ENCODE peak calls at places on chromosomes 7 and 10, in five cellular contexts. B is neural progenitor cell; O is BJ; P is activated CD4-positive, alpha-beta T cell treated with anti-CD3 and anti-CD28 coated beads, Interleukin-2, amount 50 U/mL, for 48 hours; X is NCI-H748 treated with DMSO at 0.1 percent for 48 hours. M is an unnamed sample.

GRCh38 chr10:49539320-49539885 is 482 bp upstream of the ERCC6 start:
- DNase-seq in O (no peak), P (peak; percentile 32), X (no peak), B (peak; percentile 34), M (no peak)

GRCh38 chr7:139339698-139340036 is 1.5 kb upstream of the FMC1 start:
- DNase-seq in O (no peak), P (no peak), X (no peak), B (no peak), M (no peak)

GRCh38 chr7:1555813-1556540 is at the start of gene TMEM184A:
- DNase-seq in B (peak; percentile 69), O (no peak), P (peak; percentile 58), X (peak; percentile 44), M (no peak)

GRCh38 chr10:93503075-93503474 is 6.7 kb downstream of the CEP55 start:
- DNase-seq in P (no peak), O (no peak), B (no peak), X (no peak), M (no peak)

GRCh38 chr10:46544989-46545791 is 11.3 kb downstream of the GPRIN2 start:
- DNase-seq in P (peak; percentile 14), B (peak; percentile 49), X (no peak), O (no peak), M (no peak)

GRCh38 chr10:17409170-17409733 is 45.1 kb downstream of the ST8SIA6 start:
- DNase-seq in O (no peak), B (no peak), P (no peak), X (no peak), M (no peak)

GRCh38 chr7:103240806-103241205 is 56.4 kb upstream of the PMPCB start:
- DNase-seq in B (no peak), P (no peak), O (no peak), X (no peak), M (no peak)

GRCh38 chr10:16049050-16049449 is 188.7 kb upstream of the MINDY3 start:
- DNase-seq in P (no peak), O (no peak), B (no peak), X (no peak), M (no peak)

GRCh38 chr10:74419491-74420466 is 268.8 kb downstream of the ADK start:
- DNase-seq in P (peak; percentile 26), B (peak; percentile 68), X (peak; percentile 33), O (no peak), M (no peak)

GRCh38 chr7:56079450-56080185 is 13.1 kb downstream of the PHKG1 start:
- DNase-seq in P (no peak), O (peak; percentile 47), X (peak; percentile 41), B (no peak), M (no peak)

GRCh38 chr7:137539111-137539715 is 195.7 kb upstream of the PTN start:
- DNase-seq in B (no peak), O (peak; percentile 54), X (no peak), P (no peak), M (peak; percentile 56)

GRCh38 chr10:88299787-88300186 is 283.3 kb downstream of the RNLS start:
- DNase-seq in X (no peak), O (no peak), P (no peak), B (no peak), M (no peak)

GRCh38 chr7:81457858-81458522 is 311.9 kb downstream of the HGF start:
- DNase-seq in B (no peak), X (peak; percentile 35), O (no peak), P (no peak), M (no peak)

GRCh38 chr7:16851829-16852228 is 30.0 kb downstream of the AGR3 start:
- DNase-seq in B (peak; percentile 4), P (no peak), O (no peak), X (no peak), M (no peak)

GRCh38 chr10:44424953-44425352 is 40.1 kb upstream of the CXCL12 start:
- DNase-seq in X (no peak), P (no peak), O (no peak), B (no peak), M (no peak)

GRCh38 chr7:84865560-84865959 is 321.3 kb downstream of the SEMA3D start:
- DNase-seq in P (no peak), O (no peak), X (no peak), B (no peak), M (no peak)

GRCh38 chr7:25656581-25657026 is 428.3 kb upstream of the NPVF start:
- DNase-seq in X (no peak), O (peak; percentile 40), B (no peak), P (no peak), M (no peak)

M was measured in HS-5.